ENCODE peak calls at places on chromosomes 7 and 10, in ten cellular contexts. One of them, this sample, is unnamed. For H3K4me1 and H3K9me3, the result is how much of the 10 kb centered on the place peaks cover.

GRCh38 chr7:157703534-157704195 is 366.9 kb downstream of the DNAJB6 start:
- DNase-seq in tibial nerve: no peak
- DNase-seq in upper lobe of left lung: peak
- DNase-seq in uterus: no peak
- DNase-seq in right lobe of liver: no peak
- DNase-seq in transverse colon: peak
- DNase-seq in heart left ventricle: no peak
- DNase-seq in adrenal gland: peak
- DNase-seq in thyroid gland: no peak
- DNase-seq in ovary: no peak
- DNase-seq in this sample: no peak

GRCh38 chr7:20197837-20198236 is 19.3 kb downstream of the MACC1 start:
- DNase-seq in tibial nerve: no peak
- DNase-seq in upper lobe of left lung: no peak
- DNase-seq in uterus: no peak
- DNase-seq in right lobe of liver: no peak
- DNase-seq in transverse colon: no peak
- DNase-seq in heart left ventricle: no peak
- DNase-seq in adrenal gland: no peak
- DNase-seq in thyroid gland: no peak
- DNase-seq in ovary: no peak
- DNase-seq in this sample: no peak

GRCh38 chr7:24898691-24899090 is 81.3 kb downstream of the OSBPL3 start:
- DNase-seq in tibial nerve: no peak
- DNase-seq in upper lobe of left lung: no peak
- DNase-seq in uterus: no peak
- DNase-seq in right lobe of liver: no peak
- DNase-seq in transverse colon: no peak
- DNase-seq in heart left ventricle: no peak
- DNase-seq in adrenal gland: no peak
- DNase-seq in thyroid gland: no peak
- DNase-seq in ovary: no peak
- DNase-seq in this sample: no peak

GRCh38 chr10:125000366-125001312 is 58.7 kb downstream of the ZRANB1 start:
- DNase-seq in tibial nerve: no peak
- DNase-seq in upper lobe of left lung: peak
- DNase-seq in uterus: peak
- DNase-seq in right lobe of liver: peak
- DNase-seq in transverse colon: peak
- DNase-seq in heart left ventricle: peak
- DNase-seq in adrenal gland: peak
- DNase-seq in thyroid gland: no peak
- DNase-seq in ovary: no peak
- DNase-seq in this sample: peak

GRCh38 chr10:44983066-44983894 is 4.7 kb upstream of the DEPP1 start:
- DNase-seq in tibial nerve: no peak
- DNase-seq in upper lobe of left lung: peak
- DNase-seq in uterus: no peak
- DNase-seq in right lobe of liver: peak
- DNase-seq in transverse colon: no peak
- DNase-seq in heart left ventricle: no peak
- DNase-seq in adrenal gland: no peak
- DNase-seq in thyroid gland: no peak
- DNase-seq in ovary: peak
- DNase-seq in this sample: peak

GRCh38 chr10:77865585-77866324 is 60.8 kb downstream of the DLG5 start:
- DNase-seq in tibial nerve: no peak
- DNase-seq in upper lobe of left lung: no peak
- DNase-seq in uterus: no peak
- DNase-seq in right lobe of liver: no peak
- DNase-seq in transverse colon: no peak
- DNase-seq in heart left ventricle: no peak
- DNase-seq in adrenal gland: no peak
- DNase-seq in thyroid gland: peak
- DNase-seq in ovary: no peak
- DNase-seq in this sample: no peak

GRCh38 chr10:96588601-96589419 is 2.0 kb upstream of the TM9SF3 start:
- DNase-seq in tibial nerve: no peak
- DNase-seq in upper lobe of left lung: no peak
- DNase-seq in uterus: no peak
- DNase-seq in right lobe of liver: no peak
- DNase-seq in transverse colon: no peak
- DNase-seq in heart left ventricle: no peak
- DNase-seq in adrenal gland: no peak
- DNase-seq in thyroid gland: no peak
- DNase-seq in ovary: no peak
- DNase-seq in this sample: no peak

GRCh38 chr7:146146866-146147265 is 30.3 kb downstream of the CNTNAP2 start:
- DNase-seq in tibial nerve: no peak
- DNase-seq in upper lobe of left lung: no peak
- DNase-seq in uterus: no peak
- DNase-seq in right lobe of liver: no peak
- DNase-seq in transverse colon: no peak
- DNase-seq in heart left ventricle: no peak
- DNase-seq in adrenal gland: no peak
- DNase-seq in thyroid gland: no peak
- DNase-seq in ovary: no peak
- DNase-seq in this sample: no peak

GRCh38 chr7:134941185-134941900 is 45.0 kb upstream of the AGBL3 start:
- DNase-seq in tibial nerve: no peak
- DNase-seq in upper lobe of left lung: no peak
- DNase-seq in uterus: no peak
- DNase-seq in right lobe of liver: no peak
- DNase-seq in transverse colon: no peak
- DNase-seq in heart left ventricle: no peak
- DNase-seq in adrenal gland: no peak
- DNase-seq in thyroid gland: peak
- DNase-seq in ovary: no peak
- DNase-seq in this sample: no peak

GRCh38 chr10:46548781-46549090 is 7.7 kb downstream of the GPRIN2 start:
- DNase-seq in tibial nerve: no peak
- DNase-seq in upper lobe of left lung: no peak
- DNase-seq in uterus: no peak
- DNase-seq in right lobe of liver: no peak
- DNase-seq in transverse colon: peak
- DNase-seq in heart left ventricle: no peak
- DNase-seq in adrenal gland: no peak
- DNase-seq in thyroid gland: no peak
- DNase-seq in ovary: peak
- DNase-seq in this sample: no peak

GRCh38 chr7:107446988-107447387 is 22.9 kb upstream of the GPR22 start:
- DNase-seq in tibial nerve: no peak
- DNase-seq in upper lobe of left lung: no peak
- DNase-seq in uterus: no peak
- DNase-seq in right lobe of liver: no peak
- DNase-seq in transverse colon: no peak
- DNase-seq in heart left ventricle: no peak
- DNase-seq in adrenal gland: no peak
- DNase-seq in thyroid gland: no peak
- DNase-seq in ovary: no peak
- DNase-seq in this sample: no peak

GRCh38 chr7:20514364-20514763 is 101.1 kb upstream of the ABCB5 start:
- DNase-seq in tibial nerve: peak
- DNase-seq in upper lobe of left lung: peak
- DNase-seq in uterus: no peak
- DNase-seq in right lobe of liver: no peak
- DNase-seq in transverse colon: no peak
- DNase-seq in heart left ventricle: peak
- DNase-seq in adrenal gland: peak
- DNase-seq in thyroid gland: peak
- DNase-seq in ovary: no peak
- DNase-seq in this sample: peak

GRCh38 chr7:29193316-29194205 is 1.0 kb upstream of the CHN2 start:
- DNase-seq in tibial nerve: no peak
- DNase-seq in upper lobe of left lung: no peak
- DNase-seq in uterus: no peak
- DNase-seq in right lobe of liver: peak
- DNase-seq in transverse colon: no peak
- DNase-seq in heart left ventricle: no peak
- DNase-seq in adrenal gland: peak
- DNase-seq in thyroid gland: peak
- DNase-seq in ovary: no peak
- DNase-seq in this sample: peak

GRCh38 chr7:1234794-1235500 is 2.3 kb downstream of the UNCX start:
- DNase-seq in tibial nerve: no peak
- DNase-seq in upper lobe of left lung: no peak
- DNase-seq in uterus: no peak
- DNase-seq in right lobe of liver: no peak
- DNase-seq in transverse colon: no peak
- DNase-seq in heart left ventricle: peak
- DNase-seq in adrenal gland: no peak
- DNase-seq in thyroid gland: no peak
- DNase-seq in ovary: no peak
- DNase-seq in this sample: no peak

DNA sequence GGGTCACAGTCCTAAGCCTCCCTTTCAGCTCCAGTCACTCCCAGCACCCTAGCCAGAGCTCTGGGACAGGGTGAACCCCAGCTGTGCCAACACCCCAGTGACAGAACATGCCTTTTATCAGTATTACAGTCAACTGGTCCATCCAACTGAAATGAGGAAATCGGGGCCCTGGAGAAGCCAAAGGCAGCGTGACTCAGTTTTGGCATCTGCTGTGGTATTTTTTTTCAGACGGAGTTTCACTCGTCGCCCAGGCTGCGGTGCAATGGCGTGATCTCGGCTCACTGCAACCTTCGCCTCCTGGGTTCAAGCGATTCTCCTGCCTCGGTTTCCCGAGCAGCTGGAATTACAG is 3.4 kb upstream of the CLDN15 start:
- DNase-seq in tibial nerve: no peak
- DNase-seq in upper lobe of left lung: no peak
- DNase-seq in uterus: no peak
- DNase-seq in right lobe of liver: no peak
- DNase-seq in transverse colon: no peak
- DNase-seq in heart left ventricle: no peak
- DNase-seq in adrenal gland: no peak
- DNase-seq in thyroid gland: no peak
- DNase-seq in ovary: no peak
- DNase-seq in this sample: no peak
- H3K4me1 ChIP-seq in tibial nerve: half or more
- H3K4me1 ChIP-seq in upper lobe of left lung: half or more
- H3K4me1 ChIP-seq in uterus: under half
- H3K4me1 ChIP-seq in right lobe of liver: under half
- H3K4me1 ChIP-seq in transverse colon: under half
- H3K4me1 ChIP-seq in heart left ventricle: under half
- H3K4me1 ChIP-seq in adrenal gland: under half
- H3K4me1 ChIP-seq in thyroid gland: under half
- H3K4me1 ChIP-seq in ovary: under half
- H3K4me1 ChIP-seq in this sample: half or more

GRCh38 chr10:30422981-30423654 is 10.9 kb upstream of the MAP3K8 start:
- DNase-seq in tibial nerve: no peak
- DNase-seq in upper lobe of left lung: peak
- DNase-seq in uterus: no peak
- DNase-seq in right lobe of liver: no peak
- DNase-seq in transverse colon: peak
- DNase-seq in heart left ventricle: no peak
- DNase-seq in adrenal gland: peak
- DNase-seq in thyroid gland: peak
- DNase-seq in ovary: peak
- DNase-seq in this sample: peak
- TF ChIP-seq POLR2A in tibial nerve: no peak
- TF ChIP-seq POLR2A in upper lobe of left lung: no peak
- TF ChIP-seq POLR2A in uterus: no peak
- TF ChIP-seq POLR2A in right lobe of liver: no peak
- TF ChIP-seq POLR2A in transverse colon: no peak
- TF ChIP-seq POLR2A in heart left ventricle: no peak
- TF ChIP-seq POLR2A in adrenal gland: no peak
- TF ChIP-seq POLR2A in thyroid gland: peak
- TF ChIP-seq POLR2A in ovary: no peak
- TF ChIP-seq POLR2A in this sample: no peak

GRCh38 chr7:138434458-138435093 is 25.5 kb upstream of the TRIM24 start:
- DNase-seq in tibial nerve: no peak
- DNase-seq in upper lobe of left lung: no peak
- DNase-seq in uterus: no peak
- DNase-seq in right lobe of liver: no peak
- DNase-seq in transverse colon: no peak
- DNase-seq in heart left ventricle: no peak
- DNase-seq in adrenal gland: no peak
- DNase-seq in thyroid gland: no peak
- DNase-seq in ovary: no peak
- DNase-seq in this sample: no peak
- H3K9me3 ChIP-seq in tibial nerve: under half
- H3K9me3 ChIP-seq in upper lobe of left lung: under half
- H3K9me3 ChIP-seq in uterus: under half
- H3K9me3 ChIP-seq in right lobe of liver: under half
- H3K9me3 ChIP-seq in transverse colon: under half
- H3K9me3 ChIP-seq in heart left ventricle: under half
- H3K9me3 ChIP-seq in adrenal gland: under half
- H3K9me3 ChIP-seq in thyroid gland: under half
- H3K9me3 ChIP-seq in ovary: under half
- H3K9me3 ChIP-seq in this sample: under half

GRCh38 chr10:6565588-6565987 is 14.5 kb downstream of the PRKCQ start:
- DNase-seq in tibial nerve: no peak
- DNase-seq in upper lobe of left lung: no peak
- DNase-seq in uterus: no peak
- DNase-seq in right lobe of liver: no peak
- DNase-seq in transverse colon: no peak
- DNase-seq in heart left ventricle: no peak
- DNase-seq in adrenal gland: no peak
- DNase-seq in thyroid gland: no peak
- DNase-seq in ovary: no peak
- DNase-seq in this sample: no peak

GRCh38 chr10:6569259-6569658 is 10.8 kb downstream of the PRKCQ start:
- DNase-seq in tibial nerve: no peak
- DNase-seq in upper lobe of left lung: no peak
- DNase-seq in uterus: no peak
- DNase-seq in right lobe of liver: no peak
- DNase-seq in transverse colon: no peak
- DNase-seq in heart left ventricle: no peak
- DNase-seq in adrenal gland: no peak
- DNase-seq in thyroid gland: no peak
- DNase-seq in ovary: no peak
- DNase-seq in this sample: no peak

GRCh38 chr10:6567894-6568293 is 12.2 kb downstream of the PRKCQ start:
- DNase-seq in tibial nerve: no peak
- DNase-seq in upper lobe of left lung: no peak
- DNase-seq in uterus: no peak
- DNase-seq in right lobe of liver: no peak
- DNase-seq in transverse colon: no peak
- DNase-seq in heart left ventricle: no peak
- DNase-seq in adrenal gland: no peak
- DNase-seq in thyroid gland: peak
- DNase-seq in ovary: no peak
- DNase-seq in this sample: no peak

GRCh38 chr10:6564367-6564766 is 15.7 kb downstream of the PRKCQ start:
- DNase-seq in tibial nerve: no peak
- DNase-seq in upper lobe of left lung: no peak
- DNase-seq in uterus: no peak
- DNase-seq in right lobe of liver: no peak
- DNase-seq in transverse colon: no peak
- DNase-seq in heart left ventricle: no peak
- DNase-seq in adrenal gland: no peak
- DNase-seq in thyroid gland: no peak
- DNase-seq in ovary: no peak
- DNase-seq in this sample: no peak

DNA sequence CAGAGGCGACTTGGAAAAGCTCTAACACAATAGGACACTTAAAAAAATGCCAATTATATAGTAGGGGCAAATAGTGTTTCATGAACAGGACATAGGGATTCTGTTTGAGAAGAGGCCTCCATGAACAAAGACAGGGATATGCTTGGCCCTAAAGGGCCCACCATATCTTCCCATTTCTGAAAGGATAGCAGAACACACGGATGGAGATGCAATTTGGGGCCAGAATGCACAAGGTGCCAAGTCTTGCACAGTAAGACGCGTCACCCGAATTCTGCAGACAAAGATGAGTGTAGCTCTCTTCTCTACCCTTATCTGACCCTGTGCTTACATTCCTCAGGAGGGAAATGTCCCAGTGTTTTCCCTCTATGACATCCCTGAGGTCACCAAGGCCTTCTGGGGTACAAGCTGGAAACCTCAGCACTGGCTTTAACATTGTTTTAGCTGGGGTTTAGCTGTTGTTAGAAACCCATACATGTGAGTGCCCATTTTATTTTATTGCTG is 12.8 kb downstream of the PRKCQ start:
- DNase-seq in tibial nerve: no peak
- DNase-seq in upper lobe of left lung: no peak
- DNase-seq in uterus: no peak
- DNase-seq in right lobe of liver: no peak
- DNase-seq in transverse colon: no peak
- DNase-seq in heart left ventricle: no peak
- DNase-seq in adrenal gland: no peak
- DNase-seq in thyroid gland: no peak
- DNase-seq in ovary: no peak
- DNase-seq in this sample: no peak
- H3K4me1 ChIP-seq in tibial nerve: under half
- H3K4me1 ChIP-seq in upper lobe of left lung: under half
- H3K4me1 ChIP-seq in uterus: under half
- H3K4me1 ChIP-seq in right lobe of liver: under half
- H3K4me1 ChIP-seq in transverse colon: under half
- H3K4me1 ChIP-seq in heart left ventricle: under half
- H3K4me1 ChIP-seq in adrenal gland: under half
- H3K4me1 ChIP-seq in thyroid gland: half or more
- H3K4me1 ChIP-seq in ovary: under half
- H3K4me1 ChIP-seq in this sample: under half